ENCODE peak calls at places on chromosomes 1 and 21, in six cellular contexts. R is activated B cell treated with CpG ODN at 0.5 μM for 24 hours, A is B cell, T is GM12864, D is fibroblast of lung, U is heart left ventricle. O is an unnamed sample.

GRCh38 chr1:228174482-228175315 is 9.1 kb downstream of the IBA57 start:
- DNase-seq in T (no peak), U (peak; percentile 60), D (no peak), A (peak; percentile 53), R (no peak), O (peak; percentile 19)

GRCh38 chr1:248243204-248243603 is 12.0 kb downstream of the OR2M4 start:
- DNase-seq in U (no peak), R (no peak), A (peak; percentile 46), T (peak; percentile 12), D (peak; percentile 3), O (peak; percentile 11)

GRCh38 chr1:28437924-28438699 is 67.7 kb upstream of the RCC1 start:
- DNase-seq in D (peak; percentile 98), U (peak; percentile 75), R (no peak), T (no peak), A (no peak), O (no peak)

GRCh38 chr1:30407030-30407861 is 316.1 kb downstream of the MATN1 start:
- DNase-seq in A (no peak), D (peak; percentile 20), T (no peak), U (no peak), R (peak; percentile 8), O (no peak)

GRCh38 chr1:203479646-203480045 is 4.0 kb downstream of the PRELP start:
- DNase-seq in T (no peak), R (no peak), A (no peak), D (no peak), U (no peak), O (no peak)

GRCh38 chr21:45736042-45736704 is 92.6 kb downstream of the PCBP3 start:
- DNase-seq in D (no peak), U (no peak), A (no peak), T (no peak), R (no peak), O (no peak)

GRCh38 chr1:26126321-26127084 is 14.9 kb downstream of the PDIK1L start:
- DNase-seq in R (no peak), A (peak; percentile 26), T (peak; percentile 55), U (no peak), D (peak; percentile 70), O (no peak)

GRCh38 chr1:25936940-25937339 is 30.7 kb upstream of the STMN1 start:
- DNase-seq in T (no peak), A (no peak), R (no peak), U (no peak), D (no peak), O (no peak)

GRCh38 chr1:9927259-9927658 is 15.9 kb downstream of the LZIC start:
- DNase-seq in D (no peak), R (no peak), T (no peak), A (no peak), U (no peak), O (no peak)

GRCh38 chr1:227762231-227762911 is 27.1 kb downstream of the SNAP47 start:
- DNase-seq in U (peak; percentile 93), T (peak; percentile 36), D (peak; percentile 79), A (peak; percentile 82), R (peak; percentile 66), O (peak; percentile 93)

GRCh38 chr1:161736332-161736969 is 13.1 kb upstream of the DUSP12 start:
- DNase-seq in A (no peak), U (no peak), D (no peak), T (no peak), R (no peak), O (no peak)

GRCh38 chr1:99645699-99646531 is at the start of gene PALMD:
- DNase-seq in A (no peak), U (peak; percentile 68), D (peak; percentile 27), T (no peak), R (no peak), O (peak; percentile 39)

GRCh38 chr1:9719978-9720722 is 68.6 kb downstream of the PIK3CD start:
- DNase-seq in A (no peak), U (no peak), T (no peak), R (no peak), D (no peak), O (no peak)

GRCh38 chr1:54559111-54559548 is 11.1 kb downstream of the ACOT11 start:
- DNase-seq in D (no peak), T (no peak), R (no peak), U (peak; percentile 57), A (no peak), O (no peak)

GRCh38 chr21:18204931-18205330 is 39.7 kb upstream of the CHODL start:
- DNase-seq in U (no peak), T (no peak), R (no peak), A (no peak), D (no peak), O (no peak)

GRCh38 chr1:47659141-47659540 is 221.3 kb downstream of the FOXD2 start:
- DNase-seq in U (no peak), D (no peak), R (no peak), A (no peak), T (no peak), O (no peak)

GRCh38 chr1:59967141-59967697 is 40.6 kb upstream of the CYP2J2 start:
- DNase-seq in U (no peak), D (peak; percentile 73), A (no peak), R (no peak), T (no peak), O (no peak)

GRCh38 chr1:16183157-16183556 is 27.3 kb upstream of the EPHA2 start:
- DNase-seq in R (no peak), A (no peak), U (no peak), D (peak; percentile 93), T (no peak), O (no peak)

GRCh38 chr1:215243275-215244054 is 160.9 kb downstream of the KCNK2 start:
- DNase-seq in T (no peak), U (no peak), R (no peak), A (no peak), D (peak; percentile 13), O (no peak)

GRCh38 chr1:63329621-63330330 is 7.4 kb downstream of the FOXD3 start:
- DNase-seq in D (no peak), U (peak; percentile 57), A (peak; percentile 32), R (peak; percentile 21), T (no peak), O (no peak)

GRCh38 chr21:27035791-27036190 is 68.9 kb upstream of the ADAMTS5 start:
- DNase-seq in U (no peak), R (no peak), D (no peak), A (no peak), T (no peak), O (no peak)

DNA sequence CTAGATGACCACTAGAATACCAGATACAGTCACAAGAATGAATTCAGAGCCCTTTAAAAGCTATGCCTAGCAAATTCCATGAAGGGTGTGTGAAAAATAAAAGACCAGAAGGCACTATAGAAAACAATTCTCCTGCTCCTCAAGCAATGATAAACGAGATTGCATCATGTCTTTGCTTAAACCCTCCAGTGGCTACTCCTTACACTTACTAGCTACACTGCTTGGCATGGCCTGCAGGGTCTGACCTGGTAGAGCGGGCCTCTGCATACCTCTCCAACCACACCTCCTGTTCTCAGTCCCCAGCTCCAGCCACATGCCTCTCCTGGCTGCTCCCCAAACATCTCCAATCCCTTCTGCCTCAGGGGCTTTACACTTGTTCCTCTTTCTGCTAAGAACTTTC is 11.0 kb upstream of the CREG1 start:
- DNase-seq in A (no peak), U (no peak), T (no peak), D (peak; percentile 7), R (no peak), O (no peak)
- TF ChIP-seq CTCF in A (no peak), U (no peak), T (no peak), D (no peak), R (no peak), O (no peak)

DNA sequence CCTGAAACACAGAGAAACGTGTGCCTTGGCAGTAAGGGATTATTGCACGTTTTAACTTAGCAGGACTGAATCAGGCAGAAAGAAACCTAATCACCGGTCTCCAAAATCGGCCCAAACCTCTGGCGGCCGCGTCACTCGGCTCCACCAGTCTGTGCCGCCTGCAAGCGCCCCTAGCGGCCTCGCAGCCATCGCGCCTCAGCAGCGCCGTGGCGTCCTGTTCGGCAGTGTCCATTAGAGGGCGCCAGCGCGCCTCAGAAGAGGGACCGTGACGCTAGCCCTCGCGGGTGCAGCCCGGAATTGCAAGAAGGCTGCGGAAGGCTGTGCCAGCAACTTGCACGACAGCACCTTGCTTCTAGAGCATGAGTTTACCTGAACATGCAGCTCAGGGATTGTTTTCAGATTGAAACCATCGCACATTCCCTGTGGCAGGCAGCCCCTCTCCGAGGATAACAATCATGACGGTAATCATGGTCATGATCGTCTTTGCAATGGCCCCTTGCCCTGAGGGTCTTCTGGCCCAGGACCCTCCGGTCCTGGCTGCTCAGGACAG is 164.4 kb downstream of the TRIM33 start:
- DNase-seq in A (peak; percentile 99), U (peak; percentile 99), R (peak; percentile 95), D (peak; percentile 87), T (peak; percentile 80), O (peak; percentile 98)
- TF ChIP-seq CTCF in A (peak; percentile 100), U (peak; percentile 100), R (peak; percentile 100), D (peak; percentile 100), T (peak; percentile 100), O (peak; percentile 100)

GRCh38 chr1:20978413-20978812 is 191.3 kb upstream of the HP1BP3 start:
- DNase-seq in D (peak; percentile 23), U (no peak), R (no peak), A (no peak), T (no peak), O (no peak)

GRCh38 chr1:20980051-20980450 is 192.9 kb upstream of the HP1BP3 start:
- DNase-seq in A (no peak), R (no peak), D (no peak), T (no peak), U (no peak), O (no peak)

GRCh38 chr1:20981903-20982695 is 194.6 kb downstream of the EIF4G3 start:
- DNase-seq in U (no peak), D (peak; percentile 59), A (no peak), R (no peak), T (no peak), O (no peak)

GRCh38 chr1:20988030-20988825 is 188.5 kb downstream of the EIF4G3 start:
- DNase-seq in T (no peak), A (no peak), U (no peak), R (no peak), D (peak; percentile 14), O (no peak)

DNA sequence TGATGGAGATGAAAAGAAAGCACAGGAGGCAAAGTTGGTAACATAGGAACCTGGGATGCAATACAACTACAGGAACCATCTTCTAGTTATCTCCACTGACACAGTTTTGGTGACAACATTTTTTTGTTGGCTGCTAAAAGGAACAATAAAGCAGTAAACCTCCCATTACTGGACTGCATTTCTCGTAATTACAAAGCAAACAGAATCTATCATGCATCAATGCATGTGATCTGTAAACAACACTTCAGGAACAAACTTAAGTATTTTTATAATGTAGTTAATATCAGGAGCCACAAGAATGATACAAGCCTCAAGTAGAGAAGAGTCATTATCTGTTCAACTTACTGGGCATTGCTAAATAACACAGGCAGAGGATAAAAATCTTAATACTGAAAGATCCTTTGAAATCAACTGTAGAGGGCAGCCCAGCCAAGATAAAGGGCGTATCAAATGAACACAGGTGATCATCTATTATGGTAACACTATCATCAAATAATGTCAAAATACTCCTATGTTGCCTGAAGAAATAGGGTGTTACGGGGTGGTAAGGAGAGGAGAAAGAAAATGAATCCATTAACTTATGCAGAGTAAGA is 193.3 kb downstream of the EIF4G3 start:
- DNase-seq in U (no peak), T (no peak), A (no peak), D (no peak), R (no peak), O (no peak)
- TF ChIP-seq CTCF in U (no peak), T (no peak), A (no peak), D (no peak), R (no peak), O (no peak)

DNA sequence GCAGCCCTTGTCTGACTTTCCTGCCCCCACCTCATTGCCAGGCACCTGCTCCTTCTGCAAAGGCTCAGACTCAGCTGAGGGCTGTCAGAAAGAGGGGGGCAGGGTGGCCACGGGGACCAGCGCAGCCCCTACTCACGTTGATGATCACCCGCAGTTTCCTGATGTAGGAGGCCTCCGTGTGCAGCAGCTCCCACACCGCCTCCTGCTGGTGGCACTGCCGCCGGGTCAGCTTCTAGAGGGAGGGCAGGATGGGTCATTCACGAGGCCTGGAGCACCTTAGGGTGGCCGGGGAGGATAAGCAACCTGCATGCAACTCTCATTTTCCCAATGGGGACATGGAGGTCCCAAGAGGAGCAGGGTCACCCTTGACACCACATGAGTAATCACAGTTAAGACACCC is 6.4 kb upstream of the TNFRSF25 start:
- DNase-seq in U (no peak), D (no peak), T (no peak), A (no peak), R (no peak), O (no peak)
- TF ChIP-seq CTCF in U (no peak), D (peak; percentile 26), T (peak; percentile 47), A (no peak), R (no peak), O (peak; percentile 29)

O was measured in glutamatergic neuron.